ENCODE peak calls at places on chromosomes 5 and 9, in six cellular contexts. X is upper lobe of left lung, D is stomach, Q is GM12878, H is suprapubic skin, N is prostate gland. B is an unnamed sample.

GRCh38 chr5:95624368-95624767 is 4.5 kb downstream of the GPR150 start:
- DNase-seq in X (no peak), D (no peak), Q (no peak), H (no peak), N (no peak), B (no peak)

GRCh38 chr5:138649316-138649720 is 74.1 kb upstream of the HSPA9 start:
- DNase-seq in X (no peak), D (no peak), Q (no peak), H (no peak), N (no peak), B (no peak)

GRCh38 chr9:3954950-3955670 is 344.8 kb downstream of the GLIS3 start:
- DNase-seq in X (no peak), D (no peak), Q (no peak), H (no peak), N (no peak), B (no peak)

GRCh38 chr5:16135003-16135402 is 44.6 kb downstream of the MARCHF11 start:
- DNase-seq in X (no peak), D (no peak), Q (no peak), H (no peak), N (no peak), B (no peak)

GRCh38 chr5:174140452-174140851 is 94.9 kb downstream of the NSG2 start:
- DNase-seq in X (peak; percentile 58), D (no peak), Q (no peak), H (no peak), N (no peak), B (no peak)

GRCh38 chr5:36066540-36067210 is at the start of gene UGT3A2:
- DNase-seq in X (no peak), D (no peak), Q (no peak), H (no peak), N (no peak), B (no peak)

GRCh38 chr9:33924978-33925797 is 108.2 kb downstream of the UBE2R2 start:
- DNase-seq in X (no peak), D (peak; percentile 67), Q (no peak), H (no peak), N (peak; percentile 51), B (no peak)

GRCh38 chr9:83466877-83467276 is 71.3 kb downstream of the FRMD3 start:
- DNase-seq in X (no peak), D (no peak), Q (no peak), H (no peak), N (no peak), B (no peak)

GRCh38 chr9:14205463-14205862 is 108.5 kb downstream of the NFIB start:
- DNase-seq in X (no peak), D (no peak), Q (no peak), H (no peak), N (no peak), B (no peak)

GRCh38 chr9:77807846-77808749 is 160.0 kb upstream of the GNA14 start:
- DNase-seq in X (no peak), D (no peak), Q (no peak), H (no peak), N (no peak), B (no peak)

GRCh38 chr5:92332039-92332438 is 948.9 kb upstream of the ARRDC3 start:
- DNase-seq in X (no peak), D (no peak), Q (no peak), H (no peak), N (no peak), B (no peak)

GRCh38 chr9:5621327-5621726 is 7.6 kb upstream of the RIC1 start:
- DNase-seq in X (no peak), D (no peak), Q (no peak), H (no peak), N (no peak), B (no peak)

GRCh38 chr9:134167530-134167931 is 3.2 kb upstream of the RNU6ATAC start:
- DNase-seq in X (no peak), D (no peak), Q (no peak), H (no peak), N (no peak), B (no peak)

GRCh38 chr5:91302958-91303357 is 80.2 kb downstream of the ARRDC3 start:
- DNase-seq in X (no peak), D (no peak), Q (no peak), H (no peak), N (no peak), B (no peak)

GRCh38 chr9:14062449-14063187 is 251.3 kb downstream of the NFIB start:
- DNase-seq in X (no peak), D (no peak), Q (no peak), H (no peak), N (no peak), B (no peak)

GRCh38 chr5:122093861-122094650 is 16.0 kb upstream of the LOX start:
- DNase-seq in X (no peak), D (no peak), Q (no peak), H (no peak), N (no peak), B (no peak)

GRCh38 chr9:109192732-109193361 is 25.8 kb upstream of the FRRS1L start:
- DNase-seq in X (no peak), D (peak; percentile 68), Q (no peak), H (no peak), N (peak; percentile 15), B (no peak)

DNA sequence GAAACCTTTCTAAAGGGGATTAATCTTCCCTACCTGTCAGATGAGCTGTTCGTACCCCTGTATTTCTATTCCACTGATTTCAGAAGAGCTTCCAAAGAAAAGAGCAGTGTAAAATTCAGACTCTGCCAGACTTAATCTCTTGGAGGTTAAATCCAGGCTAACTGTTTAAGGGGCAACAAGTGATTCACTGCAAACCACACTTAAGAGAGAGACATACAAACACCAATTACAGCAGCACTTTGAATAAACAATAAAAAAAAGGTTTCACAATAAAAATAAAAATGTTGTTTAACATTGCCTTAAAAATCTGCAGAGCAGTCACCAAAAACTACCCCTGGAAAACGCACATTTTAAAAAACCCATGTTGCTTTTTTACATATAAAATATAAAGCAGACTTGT is 3.2 kb downstream of the ROR2 start:
- DNase-seq in X (no peak), D (no peak), Q (no peak), H (no peak), N (no peak), B (no peak)
- H3K27ac ChIP-seq in X (no peak overlapping the region), D (peak overlapping the region; percentile 94), Q (no peak overlapping the region), H (no peak overlapping the region), N (peak overlapping the region; percentile 82), B (no peak overlapping the region)

GRCh38 chr5:1424716-1425115 is 20.5 kb downstream of the SLC6A3 start:
- DNase-seq in X (no peak), D (no peak), Q (no peak), H (no peak), N (no peak), B (no peak)
- TF ChIP-seq POLR2AphosphoS5 in X (no peak), D (no peak), Q (no peak), H (no peak), N (no peak), B (no peak)

GRCh38 chr5:102858221-102858620 is 103.1 kb downstream of the PAM start:
- DNase-seq in X (no peak), D (no peak), Q (no peak), H (no peak), N (no peak), B (no peak)
- H3K27ac ChIP-seq in X (no peak overlapping the region), D (no peak overlapping the region), Q (no peak overlapping the region), H (no peak overlapping the region), N (no peak overlapping the region), B (no peak overlapping the region)

GRCh38 chr9:129626944-129627297 is 958 bp downstream of the NTMT1 start:
- DNase-seq in X (no peak), D (no peak), Q (no peak), H (no peak), N (no peak), B (no peak)
- TF ChIP-seq POLR2AphosphoS5 in X (no peak), D (no peak), Q (no peak), H (no peak), N (no peak), B (no peak)

GRCh38 chr5:83914199-83914598 is 193.5 kb upstream of the HAPLN1 start:
- DNase-seq in X (no peak), D (no peak), Q (no peak), H (no peak), N (no peak), B (no peak)
- H3K27ac ChIP-seq in X (no peak overlapping the region), D (no peak overlapping the region), Q (no peak overlapping the region), H (no peak overlapping the region), N (no peak overlapping the region), B (no peak overlapping the region)

GRCh38 chr5:116042375-116042774 is 10.1 kb downstream of the ARL14EPL start:
- DNase-seq in X (no peak), D (no peak), Q (no peak), H (no peak), N (no peak), B (no peak)

GRCh38 chr5:116044073-116044472 is 11.8 kb downstream of the ARL14EPL start:
- DNase-seq in X (no peak), D (no peak), Q (no peak), H (no peak), N (no peak), B (no peak)

GRCh38 chr5:116046823-116047222 is 14.6 kb downstream of the ARL14EPL start:
- DNase-seq in X (no peak), D (no peak), Q (no peak), H (no peak), N (no peak), B (no peak)

GRCh38 chr5:116046261-116046660 is 14.0 kb downstream of the ARL14EPL start:
- DNase-seq in X (no peak), D (no peak), Q (no peak), H (no peak), N (no peak), B (no peak)

DNA sequence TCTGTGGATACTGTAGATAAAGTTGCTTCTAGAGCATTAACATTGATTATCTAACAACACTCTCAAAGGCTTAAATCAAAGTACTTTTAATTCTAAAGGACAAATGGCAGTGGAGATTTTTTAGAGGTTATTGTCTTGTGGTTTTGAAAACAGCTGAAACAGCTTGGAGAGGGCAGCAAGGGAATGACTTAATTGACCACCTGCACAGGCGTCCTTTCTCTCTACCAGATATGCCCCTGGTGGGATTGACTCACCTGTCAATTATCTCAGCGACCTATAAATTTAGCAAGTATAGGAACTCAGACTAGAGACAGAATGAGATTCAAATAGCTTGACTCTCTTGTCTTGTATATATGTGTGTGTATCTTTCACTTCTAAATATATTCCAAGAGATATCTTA is 13.5 kb downstream of the ARL14EPL start:
- DNase-seq in X (no peak), D (no peak), Q (no peak), H (no peak), N (no peak), B (no peak)
- TF ChIP-seq POLR2AphosphoS5 in X (no peak), D (no peak), Q (no peak), H (no peak), N (no peak), B (no peak)